ENCODE peak calls at places on chromosomes 2 and 18, in ten cellular contexts. One of them, this sample, is unnamed.

GRCh38 chr2:224802407-224802806 is 86.2 kb upstream of the CCDC195 start:
- DNase-seq in AG04449: no peak
- DNase-seq in AG04450: no peak
- DNase-seq in SK-N-SH: no peak
- DNase-seq in activated CD8-positive, alpha-beta T cell treated with anti-CD3 and anti-CD28 coated beads for 36 hours: no peak
- DNase-seq in cardiac fibroblast: peak; percentile 63
- DNase-seq in foreskin fibroblast: peak; percentile 40
- DNase-seq in GM10248: no peak
- DNase-seq in AG10803: peak; percentile 29
- DNase-seq in RWPE2: no peak
- DNase-seq in this sample: peak; percentile 69

GRCh38 chr2:174025271-174026121 is 60.3 kb upstream of the SP3 start:
- DNase-seq in AG04449: no peak
- DNase-seq in AG04450: peak; percentile 78
- DNase-seq in SK-N-SH: peak; percentile 76
- DNase-seq in activated CD8-positive, alpha-beta T cell treated with anti-CD3 and anti-CD28 coated beads for 36 hours: no peak
- DNase-seq in cardiac fibroblast: peak; percentile 94
- DNase-seq in foreskin fibroblast: peak; percentile 96
- DNase-seq in GM10248: no peak
- DNase-seq in AG10803: peak; percentile 96
- DNase-seq in RWPE2: no peak
- DNase-seq in this sample: no peak

GRCh38 chr2:37427241-37427640 is 82.8 kb downstream of the QPCT start:
- DNase-seq in AG04449: no peak
- DNase-seq in AG04450: no peak
- DNase-seq in SK-N-SH: no peak
- DNase-seq in activated CD8-positive, alpha-beta T cell treated with anti-CD3 and anti-CD28 coated beads for 36 hours: no peak
- DNase-seq in cardiac fibroblast: no peak
- DNase-seq in foreskin fibroblast: no peak
- DNase-seq in GM10248: no peak
- DNase-seq in AG10803: no peak
- DNase-seq in RWPE2: no peak
- DNase-seq in this sample: no peak

GRCh38 chr2:119142822-119143221 is 15.7 kb downstream of the C1QL2 start:
- DNase-seq in AG04449: no peak
- DNase-seq in AG04450: no peak
- DNase-seq in SK-N-SH: no peak
- DNase-seq in activated CD8-positive, alpha-beta T cell treated with anti-CD3 and anti-CD28 coated beads for 36 hours: no peak
- DNase-seq in cardiac fibroblast: no peak
- DNase-seq in foreskin fibroblast: no peak
- DNase-seq in GM10248: no peak
- DNase-seq in AG10803: no peak
- DNase-seq in RWPE2: no peak
- DNase-seq in this sample: no peak

GRCh38 chr2:72579595-72580180 is 246.1 kb downstream of the EXOC6B start:
- DNase-seq in AG04449: no peak
- DNase-seq in AG04450: peak; percentile 11
- DNase-seq in SK-N-SH: peak; percentile 27
- DNase-seq in activated CD8-positive, alpha-beta T cell treated with anti-CD3 and anti-CD28 coated beads for 36 hours: no peak
- DNase-seq in cardiac fibroblast: peak; percentile 73
- DNase-seq in foreskin fibroblast: peak; percentile 16
- DNase-seq in GM10248: peak; percentile 18
- DNase-seq in AG10803: peak; percentile 66
- DNase-seq in RWPE2: no peak
- DNase-seq in this sample: peak; percentile 69

GRCh38 chr2:25309402-25309801 is 32.3 kb downstream of the DNMT3A start:
- DNase-seq in AG04449: no peak
- DNase-seq in AG04450: no peak
- DNase-seq in SK-N-SH: peak; percentile 85
- DNase-seq in activated CD8-positive, alpha-beta T cell treated with anti-CD3 and anti-CD28 coated beads for 36 hours: peak; percentile 81
- DNase-seq in cardiac fibroblast: peak; percentile 68
- DNase-seq in foreskin fibroblast: peak; percentile 38
- DNase-seq in GM10248: peak; percentile 61
- DNase-seq in AG10803: peak; percentile 44
- DNase-seq in RWPE2: no peak
- DNase-seq in this sample: peak; percentile 57

GRCh38 chr2:24354899-24355298 is 5.4 kb downstream of the ITSN2 start:
- DNase-seq in AG04449: no peak
- DNase-seq in AG04450: no peak
- DNase-seq in SK-N-SH: no peak
- DNase-seq in activated CD8-positive, alpha-beta T cell treated with anti-CD3 and anti-CD28 coated beads for 36 hours: no peak
- DNase-seq in cardiac fibroblast: no peak
- DNase-seq in foreskin fibroblast: no peak
- DNase-seq in GM10248: no peak
- DNase-seq in AG10803: no peak
- DNase-seq in RWPE2: no peak
- DNase-seq in this sample: no peak

GRCh38 chr18:29041976-29042375 is 865.0 kb upstream of the CDH2 start:
- DNase-seq in AG04449: no peak
- DNase-seq in AG04450: no peak
- DNase-seq in SK-N-SH: no peak
- DNase-seq in activated CD8-positive, alpha-beta T cell treated with anti-CD3 and anti-CD28 coated beads for 36 hours: no peak
- DNase-seq in cardiac fibroblast: no peak
- DNase-seq in foreskin fibroblast: no peak
- DNase-seq in GM10248: no peak
- DNase-seq in AG10803: no peak
- DNase-seq in RWPE2: no peak
- DNase-seq in this sample: no peak

GRCh38 chr2:27653397-27653796 is 10.0 kb downstream of the SUPT7L start:
- DNase-seq in AG04449: no peak
- DNase-seq in AG04450: no peak
- DNase-seq in SK-N-SH: no peak
- DNase-seq in activated CD8-positive, alpha-beta T cell treated with anti-CD3 and anti-CD28 coated beads for 36 hours: no peak
- DNase-seq in cardiac fibroblast: no peak
- DNase-seq in foreskin fibroblast: no peak
- DNase-seq in GM10248: no peak
- DNase-seq in AG10803: no peak
- DNase-seq in RWPE2: no peak
- DNase-seq in this sample: no peak

GRCh38 chr18:6342990-6343389 is 71.7 kb downstream of the L3MBTL4 start:
- DNase-seq in AG04449: no peak
- DNase-seq in AG04450: no peak
- DNase-seq in SK-N-SH: no peak
- DNase-seq in activated CD8-positive, alpha-beta T cell treated with anti-CD3 and anti-CD28 coated beads for 36 hours: no peak
- DNase-seq in cardiac fibroblast: no peak
- DNase-seq in foreskin fibroblast: no peak
- DNase-seq in GM10248: no peak
- DNase-seq in AG10803: no peak
- DNase-seq in RWPE2: no peak
- DNase-seq in this sample: no peak

GRCh38 chr2:204226305-204226861 is 289.8 kb downstream of the ICOS start:
- DNase-seq in AG04449: no peak
- DNase-seq in AG04450: no peak
- DNase-seq in SK-N-SH: no peak
- DNase-seq in activated CD8-positive, alpha-beta T cell treated with anti-CD3 and anti-CD28 coated beads for 36 hours: no peak
- DNase-seq in cardiac fibroblast: no peak
- DNase-seq in foreskin fibroblast: no peak
- DNase-seq in GM10248: no peak
- DNase-seq in AG10803: no peak
- DNase-seq in RWPE2: no peak
- DNase-seq in this sample: no peak

GRCh38 chr2:132473174-132473883 is 56.7 kb downstream of the GPR39 start:
- DNase-seq in AG04449: no peak
- DNase-seq in AG04450: no peak
- DNase-seq in SK-N-SH: peak; percentile 62
- DNase-seq in activated CD8-positive, alpha-beta T cell treated with anti-CD3 and anti-CD28 coated beads for 36 hours: no peak
- DNase-seq in cardiac fibroblast: no peak
- DNase-seq in foreskin fibroblast: no peak
- DNase-seq in GM10248: no peak
- DNase-seq in AG10803: no peak
- DNase-seq in RWPE2: no peak
- DNase-seq in this sample: no peak

GRCh38 chr2:111054791-111055627 is 65.7 kb upstream of the BCL2L11 start:
- DNase-seq in AG04449: no peak
- DNase-seq in AG04450: no peak
- DNase-seq in SK-N-SH: no peak
- DNase-seq in activated CD8-positive, alpha-beta T cell treated with anti-CD3 and anti-CD28 coated beads for 36 hours: peak; percentile 89
- DNase-seq in cardiac fibroblast: no peak
- DNase-seq in foreskin fibroblast: no peak
- DNase-seq in GM10248: peak; percentile 80
- DNase-seq in AG10803: no peak
- DNase-seq in RWPE2: no peak
- DNase-seq in this sample: no peak

GRCh38 chr2:98828793-98829371 is 98.0 kb upstream of the MGAT4A start:
- DNase-seq in AG04449: no peak
- DNase-seq in AG04450: no peak
- DNase-seq in SK-N-SH: no peak
- DNase-seq in activated CD8-positive, alpha-beta T cell treated with anti-CD3 and anti-CD28 coated beads for 36 hours: no peak
- DNase-seq in cardiac fibroblast: no peak
- DNase-seq in foreskin fibroblast: no peak
- DNase-seq in GM10248: no peak
- DNase-seq in AG10803: no peak
- DNase-seq in RWPE2: no peak
- DNase-seq in this sample: no peak

GRCh38 chr2:157572725-157573124 is 55.9 kb downstream of the ACVR1C start:
- DNase-seq in AG04449: no peak
- DNase-seq in AG04450: no peak
- DNase-seq in SK-N-SH: peak; percentile 33
- DNase-seq in activated CD8-positive, alpha-beta T cell treated with anti-CD3 and anti-CD28 coated beads for 36 hours: peak; percentile 13
- DNase-seq in cardiac fibroblast: no peak
- DNase-seq in foreskin fibroblast: no peak
- DNase-seq in GM10248: no peak
- DNase-seq in AG10803: no peak
- DNase-seq in RWPE2: no peak
- DNase-seq in this sample: no peak
- TF ChIP-seq CTCF in AG04449: no peak
- TF ChIP-seq CTCF in AG04450: no peak
- TF ChIP-seq CTCF in SK-N-SH: peak; percentile 37
- TF ChIP-seq CTCF in activated CD8-positive, alpha-beta T cell treated with anti-CD3 and anti-CD28 coated beads for 36 hours: peak; percentile 62
- TF ChIP-seq CTCF in cardiac fibroblast: peak; percentile 20
- TF ChIP-seq CTCF in foreskin fibroblast: peak; percentile 4
- TF ChIP-seq CTCF in GM10248: no peak
- TF ChIP-seq CTCF in AG10803: peak; percentile 7
- TF ChIP-seq CTCF in RWPE2: peak; percentile 35
- TF ChIP-seq CTCF in this sample: peak; percentile 5

GRCh38 chr2:88627055-88627855 is at the start of gene EIF2AK3:
- DNase-seq in AG04449: peak; percentile 100
- DNase-seq in AG04450: peak; percentile 100
- DNase-seq in SK-N-SH: peak; percentile 95
- DNase-seq in activated CD8-positive, alpha-beta T cell treated with anti-CD3 and anti-CD28 coated beads for 36 hours: peak; percentile 97
- DNase-seq in cardiac fibroblast: peak; percentile 100
- DNase-seq in foreskin fibroblast: peak; percentile 100
- DNase-seq in GM10248: peak; percentile 93
- DNase-seq in AG10803: peak; percentile 100
- DNase-seq in RWPE2: peak; percentile 98
- DNase-seq in this sample: peak; percentile 100
- TF ChIP-seq CTCF in AG04449: no peak
- TF ChIP-seq CTCF in AG04450: no peak
- TF ChIP-seq CTCF in SK-N-SH: no peak
- TF ChIP-seq CTCF in activated CD8-positive, alpha-beta T cell treated with anti-CD3 and anti-CD28 coated beads for 36 hours: no peak
- TF ChIP-seq CTCF in cardiac fibroblast: no peak
- TF ChIP-seq CTCF in foreskin fibroblast: no peak
- TF ChIP-seq CTCF in GM10248: no peak
- TF ChIP-seq CTCF in AG10803: peak; percentile 8
- TF ChIP-seq CTCF in RWPE2: no peak
- TF ChIP-seq CTCF in this sample: no peak

GRCh38 chr2:55902429-55902828 is 21.2 kb downstream of the EFEMP1 start:
- DNase-seq in AG04449: no peak
- DNase-seq in AG04450: no peak
- DNase-seq in SK-N-SH: no peak
- DNase-seq in activated CD8-positive, alpha-beta T cell treated with anti-CD3 and anti-CD28 coated beads for 36 hours: no peak
- DNase-seq in cardiac fibroblast: no peak
- DNase-seq in foreskin fibroblast: no peak
- DNase-seq in GM10248: no peak
- DNase-seq in AG10803: no peak
- DNase-seq in RWPE2: no peak
- DNase-seq in this sample: no peak

GRCh38 chr2:55901322-55901721 is 22.3 kb downstream of the EFEMP1 start:
- DNase-seq in AG04449: no peak
- DNase-seq in AG04450: no peak
- DNase-seq in SK-N-SH: no peak
- DNase-seq in activated CD8-positive, alpha-beta T cell treated with anti-CD3 and anti-CD28 coated beads for 36 hours: no peak
- DNase-seq in cardiac fibroblast: peak; percentile 64
- DNase-seq in foreskin fibroblast: no peak
- DNase-seq in GM10248: no peak
- DNase-seq in AG10803: no peak
- DNase-seq in RWPE2: no peak
- DNase-seq in this sample: peak; percentile 50

GRCh38 chr2:55901941-55902340 is 21.6 kb downstream of the EFEMP1 start:
- DNase-seq in AG04449: no peak
- DNase-seq in AG04450: no peak
- DNase-seq in SK-N-SH: no peak
- DNase-seq in activated CD8-positive, alpha-beta T cell treated with anti-CD3 and anti-CD28 coated beads for 36 hours: no peak
- DNase-seq in cardiac fibroblast: no peak
- DNase-seq in foreskin fibroblast: no peak
- DNase-seq in GM10248: no peak
- DNase-seq in AG10803: no peak
- DNase-seq in RWPE2: no peak
- DNase-seq in this sample: peak; percentile 45

GRCh38 chr2:55903727-55904126 is 19.9 kb downstream of the EFEMP1 start:
- DNase-seq in AG04449: no peak
- DNase-seq in AG04450: no peak
- DNase-seq in SK-N-SH: no peak
- DNase-seq in activated CD8-positive, alpha-beta T cell treated with anti-CD3 and anti-CD28 coated beads for 36 hours: no peak
- DNase-seq in cardiac fibroblast: no peak
- DNase-seq in foreskin fibroblast: no peak
- DNase-seq in GM10248: no peak
- DNase-seq in AG10803: no peak
- DNase-seq in RWPE2: no peak
- DNase-seq in this sample: no peak

DNA sequence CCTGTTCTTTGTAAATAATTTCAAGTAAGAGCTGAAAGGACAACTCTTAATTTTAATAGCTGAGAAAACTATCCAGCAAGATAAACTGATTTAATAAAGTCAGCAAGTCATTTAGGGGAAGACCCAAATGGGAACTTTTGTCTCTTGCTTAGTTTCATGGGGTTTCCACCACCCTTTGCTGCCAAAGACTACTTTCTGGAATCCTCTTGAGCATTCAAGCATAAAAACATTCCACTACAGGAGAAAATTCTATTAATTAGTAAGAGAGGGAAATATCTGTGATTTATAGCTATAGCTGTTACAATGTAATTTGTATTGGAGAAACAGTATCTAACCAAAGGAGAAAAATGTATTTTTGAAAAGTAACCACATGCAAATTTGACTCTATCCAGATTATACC is 20.6 kb downstream of the EFEMP1 start:
- DNase-seq in AG04449: no peak
- DNase-seq in AG04450: no peak
- DNase-seq in SK-N-SH: no peak
- DNase-seq in activated CD8-positive, alpha-beta T cell treated with anti-CD3 and anti-CD28 coated beads for 36 hours: no peak
- DNase-seq in cardiac fibroblast: no peak
- DNase-seq in foreskin fibroblast: no peak
- DNase-seq in GM10248: no peak
- DNase-seq in AG10803: no peak
- DNase-seq in RWPE2: no peak
- DNase-seq in this sample: no peak
- TF ChIP-seq CTCF in AG04449: no peak
- TF ChIP-seq CTCF in AG04450: no peak
- TF ChIP-seq CTCF in SK-N-SH: no peak
- TF ChIP-seq CTCF in activated CD8-positive, alpha-beta T cell treated with anti-CD3 and anti-CD28 coated beads for 36 hours: no peak
- TF ChIP-seq CTCF in cardiac fibroblast: no peak
- TF ChIP-seq CTCF in foreskin fibroblast: no peak
- TF ChIP-seq CTCF in GM10248: no peak
- TF ChIP-seq CTCF in AG10803: no peak
- TF ChIP-seq CTCF in RWPE2: no peak
- TF ChIP-seq CTCF in this sample: no peak

DNA sequence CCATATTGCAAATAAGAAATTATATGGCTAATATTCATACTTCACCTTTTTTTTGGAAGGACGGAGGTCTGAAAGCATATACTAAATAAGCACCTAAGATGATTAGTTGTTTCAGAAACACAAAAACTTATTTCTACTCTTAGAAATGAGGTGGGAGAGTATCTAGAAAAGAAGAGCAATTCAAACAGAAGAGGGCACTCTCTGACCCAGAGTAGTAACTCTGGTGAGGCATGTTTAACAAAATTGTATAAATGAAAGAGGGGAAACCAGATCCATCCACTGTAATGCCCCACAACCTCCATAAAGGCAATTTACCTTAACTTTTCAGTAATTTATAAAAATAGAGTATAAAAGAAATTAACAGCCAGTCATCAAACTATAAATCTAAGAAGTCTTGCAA is 669.6 kb upstream of the VRK2 start:
- DNase-seq in AG04449: no peak
- DNase-seq in AG04450: no peak
- DNase-seq in SK-N-SH: no peak
- DNase-seq in activated CD8-positive, alpha-beta T cell treated with anti-CD3 and anti-CD28 coated beads for 36 hours: no peak
- DNase-seq in cardiac fibroblast: peak; percentile 41
- DNase-seq in foreskin fibroblast: no peak
- DNase-seq in GM10248: no peak
- DNase-seq in AG10803: peak; percentile 1
- DNase-seq in RWPE2: no peak
- DNase-seq in this sample: peak; percentile 4
- TF ChIP-seq CTCF in AG04449: peak; percentile 1
- TF ChIP-seq CTCF in AG04450: no peak
- TF ChIP-seq CTCF in SK-N-SH: peak; percentile 54
- TF ChIP-seq CTCF in activated CD8-positive, alpha-beta T cell treated with anti-CD3 and anti-CD28 coated beads for 36 hours: no peak
- TF ChIP-seq CTCF in cardiac fibroblast: peak; percentile 33
- TF ChIP-seq CTCF in foreskin fibroblast: no peak
- TF ChIP-seq CTCF in GM10248: peak; percentile 30
- TF ChIP-seq CTCF in AG10803: peak; percentile 32
- TF ChIP-seq CTCF in RWPE2: peak; percentile 44
- TF ChIP-seq CTCF in this sample: no peak

This sample was measured in endothelial cell of umbilical vein.